ENCODE peak calls at places on chromosomes 11 and 22, in eight cellular contexts. Q is mammary epithelial cell, S is colonic mucosa, R is lung, A is A549, Z is kidney, X is endodermal cell, H is esophagus muscularis mucosa. F is an unnamed sample.

GRCh38 chr22:24947383-24947782 is 889 bp upstream of the LHFPL7 start:
- DNase-seq in Q (no peak), S (no peak), R (no peak), A (no peak), Z (no peak), X (no peak), H (no peak), F (no peak)

GRCh38 chr11:2762451-2762850 is 62.7 kb upstream of the KCNQ1OT1 start:
- DNase-seq in Q (no peak), S (peak; percentile 15), R (peak; percentile 26), A (no peak), Z (peak; percentile 62), X (peak; percentile 28), H (peak; percentile 92), F (no peak)

GRCh38 chr22:45488764-45489370 is 13.8 kb upstream of the FBLN1 start:
- DNase-seq in Q (no peak), S (no peak), R (no peak), A (no peak), Z (no peak), X (no peak), H (no peak), F (no peak)

GRCh38 chr22:42805016-42805997 is 51.8 kb downstream of the ARFGAP3 start:
- DNase-seq in Q (peak; percentile 71), S (peak; percentile 16), R (peak; percentile 63), A (no peak), Z (peak; percentile 89), X (no peak), H (no peak), F (no peak)

GRCh38 chr11:128235958-128236357 is 351.4 kb downstream of the ETS1 start:
- DNase-seq in Q (no peak), S (no peak), R (no peak), A (no peak), Z (no peak), X (no peak), H (no peak), F (no peak)

GRCh38 chr22:46453006-46453828 is 84.2 kb downstream of the CELSR1 start:
- DNase-seq in Q (peak; percentile 90), S (no peak), R (no peak), A (no peak), Z (peak; percentile 74), X (no peak), H (no peak), F (no peak)

GRCh38 chr22:31586137-31586920 is 75.7 kb downstream of the PISD start:
- DNase-seq in Q (no peak), S (no peak), R (no peak), A (no peak), Z (no peak), X (no peak), H (no peak), F (peak; percentile 33)

GRCh38 chr11:128180446-128181089 is 406.8 kb downstream of the ETS1 start:
- DNase-seq in Q (peak; percentile 89), S (no peak), R (no peak), A (peak; percentile 28), Z (no peak), X (no peak), H (no peak), F (peak; percentile 92)

GRCh38 chr22:48068323-48068722 is 1305.9 kb downstream of the TBC1D22A start:
- DNase-seq in Q (no peak), S (no peak), R (no peak), A (no peak), Z (no peak), X (no peak), H (no peak), F (no peak)

GRCh38 chr11:105635466-105635865 is 25.6 kb downstream of the GRIA4 start:
- DNase-seq in Q (no peak), S (no peak), R (no peak), A (no peak), Z (no peak), X (no peak), H (no peak), F (no peak)

GRCh38 chr11:44223261-44223660 is 86.7 kb downstream of the ALX4 start:
- DNase-seq in Q (no peak), S (no peak), R (no peak), A (no peak), Z (no peak), X (no peak), H (no peak), F (peak; percentile 76)

GRCh38 chr11:12287374-12288211 is 89.8 kb upstream of the PARVA start:
- DNase-seq in Q (peak; percentile 91), S (peak; percentile 23), R (peak; percentile 42), A (peak; percentile 97), Z (peak; percentile 88), X (peak; percentile 93), H (peak; percentile 91), F (peak; percentile 97)

GRCh38 chr22:20111045-20111688 is 4.7 kb upstream of the RANBP1 start:
- DNase-seq in Q (no peak), S (no peak), R (no peak), A (peak; percentile 54), Z (peak; percentile 42), X (peak; percentile 76), H (no peak), F (peak; percentile 22)

GRCh38 chr11:17389205-17389956 is 922 bp upstream of the KCNJ11 start:
- DNase-seq in Q (peak; percentile 65), S (peak; percentile 76), R (peak; percentile 82), A (peak; percentile 76), Z (peak; percentile 93), X (peak; percentile 94), H (no peak), F (no peak)

GRCh38 chr11:60785136-60785535 is at the start of gene MS4A10:
- DNase-seq in Q (no peak), S (peak; percentile 44), R (no peak), A (no peak), Z (peak; percentile 43), X (no peak), H (no peak), F (no peak)

GRCh38 chr11:704189-704798 is 1.7 kb upstream of the EPS8L2 start:
- DNase-seq in Q (no peak), S (no peak), R (no peak), A (no peak), Z (no peak), X (no peak), H (no peak), F (no peak)

GRCh38 chr11:44934735-44935250 is 15.9 kb downstream of the TP53I11 start:
- DNase-seq in Q (no peak), S (no peak), R (no peak), A (no peak), Z (no peak), X (no peak), H (no peak), F (no peak)

DNA sequence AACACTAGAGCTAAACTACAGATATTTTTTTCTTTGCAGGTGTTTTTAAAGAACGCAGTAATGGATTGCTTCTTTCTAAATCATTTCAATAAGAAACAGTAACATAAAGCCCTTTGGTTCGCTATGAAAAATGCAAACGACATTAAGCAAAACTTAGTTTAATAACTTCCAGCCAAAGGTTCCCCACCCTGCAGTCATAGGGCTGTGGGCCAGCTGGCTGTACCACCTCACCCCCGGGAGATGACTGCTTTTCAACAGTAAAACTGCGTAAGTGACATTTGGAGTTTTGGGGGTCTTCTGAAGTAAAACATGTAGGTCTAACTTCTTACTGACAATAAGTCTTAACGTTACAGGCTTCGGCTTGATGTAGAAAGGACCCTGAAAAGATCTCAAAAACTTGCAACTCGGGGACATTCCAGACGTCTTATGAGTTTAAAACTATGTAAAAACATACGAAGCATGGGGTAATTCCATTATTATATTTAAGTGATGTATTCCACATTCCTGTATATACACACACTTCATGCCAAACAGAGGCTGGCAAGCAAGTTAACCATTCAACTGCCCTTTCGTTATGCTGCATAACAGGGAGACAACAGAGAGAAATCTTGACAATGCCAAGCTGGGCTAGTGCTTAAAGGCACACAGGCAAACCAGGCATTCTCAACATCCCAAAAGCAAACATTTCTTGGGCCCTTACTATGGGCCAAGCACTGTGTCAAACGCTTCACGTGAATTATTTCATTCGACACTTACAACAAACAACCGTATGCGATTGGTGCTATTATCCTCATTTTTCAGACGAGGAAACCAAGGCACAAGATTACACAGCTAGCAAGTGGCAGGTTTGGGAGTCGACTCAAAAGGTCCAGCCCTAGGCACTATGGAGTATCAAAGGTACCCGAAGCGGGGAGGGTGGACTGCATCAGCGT is 1.2 kb downstream of the MRTFA start:
- DNase-seq in Q (no peak), S (no peak), R (no peak), A (no peak), Z (no peak), X (peak; percentile 21), H (no peak), F (peak; percentile 50)
- H3K4me3 ChIP-seq in Q (peak overlapping the region; percentile 90), S (peak overlapping the region; percentile 98), R (peak overlapping the region; percentile 90), A (peak overlapping the region; percentile 98), Z (peak overlapping the region; percentile 90), X (peak overlapping the region; percentile 88), H (peak overlapping the region; percentile 82), F (peak overlapping the region; percentile 93)

GRCh38 chr11:109609454-109610185 is 187.6 kb downstream of the C11orf87 start:
- DNase-seq in Q (no peak), S (no peak), R (no peak), A (no peak), Z (no peak), X (no peak), H (no peak), F (no peak)

DNA sequence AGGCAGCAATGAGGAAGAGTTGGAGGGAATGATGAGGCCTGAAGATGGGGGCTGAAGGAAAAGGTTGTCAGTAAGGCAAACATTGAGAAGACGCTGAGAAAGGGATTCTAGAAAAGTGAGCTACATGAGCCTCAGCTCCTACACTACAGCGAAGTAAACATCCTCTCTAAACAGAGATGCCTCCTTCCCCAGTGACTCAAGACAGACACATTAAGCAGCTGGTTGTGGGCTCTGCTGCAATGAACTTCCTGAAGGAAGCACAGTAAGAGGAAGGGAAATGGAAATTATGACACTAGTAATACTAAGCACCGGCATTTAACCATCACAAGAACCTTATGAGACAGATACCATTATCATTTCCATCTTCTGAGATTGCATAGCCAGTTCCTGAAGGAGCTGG is 190.5 kb downstream of the C11orf87 start:
- DNase-seq in Q (peak; percentile 9), S (no peak), R (no peak), A (no peak), Z (no peak), X (no peak), H (no peak), F (no peak)
- H3K4me3 ChIP-seq in Q (no peak overlapping the region), S (no peak overlapping the region), R (no peak overlapping the region), A (no peak overlapping the region), Z (no peak overlapping the region), X (no peak overlapping the region), H (no peak overlapping the region), F (no peak overlapping the region)

GRCh38 chr11:108733479-108734116 is 68.7 kb downstream of the DDX10 start:
- DNase-seq in Q (peak; percentile 58), S (no peak), R (no peak), A (no peak), Z (no peak), X (no peak), H (no peak), F (peak; percentile 34)
- H3K4me3 ChIP-seq in Q (no peak overlapping the region), S (no peak overlapping the region), R (no peak overlapping the region), A (no peak overlapping the region), Z (no peak overlapping the region), X (no peak overlapping the region), H (no peak overlapping the region), F (no peak overlapping the region)

DNA sequence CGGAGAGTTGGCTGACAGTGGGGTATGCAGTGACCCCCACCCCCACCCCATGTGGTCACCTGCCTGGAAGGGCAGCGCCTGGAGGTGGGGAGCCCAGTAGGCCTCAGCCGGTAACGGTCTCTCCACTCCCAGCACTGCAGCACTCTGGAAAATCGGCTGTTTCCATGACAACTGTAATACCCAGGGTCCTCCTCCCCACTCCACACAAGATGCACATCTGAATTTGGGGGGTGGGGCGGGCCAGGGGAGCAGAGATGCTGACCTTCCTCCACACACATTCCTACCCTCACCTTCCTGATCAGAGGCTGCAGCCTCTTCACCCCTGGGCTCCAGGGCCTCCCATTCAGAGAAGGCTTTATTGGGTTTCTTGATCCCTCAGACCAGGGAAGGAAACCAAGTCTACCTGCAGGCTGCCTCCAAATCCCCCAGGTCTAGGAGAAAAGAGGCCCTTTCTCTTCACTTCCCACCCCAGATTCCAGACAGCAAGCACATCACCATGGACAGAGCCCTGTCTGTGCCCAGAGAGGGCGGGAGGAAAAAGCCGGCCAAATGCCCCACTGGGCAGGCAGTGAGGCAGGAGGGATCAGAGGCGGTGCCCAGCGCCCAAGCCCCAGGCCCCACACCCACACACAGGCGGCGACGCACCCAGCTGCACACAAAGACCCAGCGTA is 46.5 kb downstream of the SLC22A12 start:
- DNase-seq in Q (no peak), S (no peak), R (no peak), A (no peak), Z (no peak), X (no peak), H (no peak), F (no peak)
- H3K4me3 ChIP-seq in Q (no peak overlapping the region), S (peak overlapping the region; percentile 22), R (no peak overlapping the region), A (no peak overlapping the region), Z (no peak overlapping the region), X (peak overlapping the region; percentile 72), H (peak overlapping the region; percentile 24), F (no peak overlapping the region)

F was measured in AG10803.